ENCODE peak calls at places on chromosomes 16 and 17, in nine cellular contexts. B, S, N, O, A, Y, X, Z and W are unnamed samples.

GRCh38 chr16:47037746-47038458 is 64.4 kb upstream of the DNAJA2 start:
- DNase-seq in B (peak), S (peak), N (peak), O (peak), A (no peak), Y (peak), X (peak), Z (no peak), W (peak)

GRCh38 chr17:60149691-60150582 is at the start of gene CA4:
- DNase-seq in B (no peak), S (no peak), N (no peak), O (no peak), A (no peak), Y (no peak), X (no peak), Z (no peak), W (no peak)

GRCh38 chr17:76840443-76840767 is 27.8 kb upstream of the MGAT5B start:
- DNase-seq in B (no peak), S (no peak), N (no peak), O (no peak), A (no peak), Y (no peak), X (no peak), Z (no peak), W (no peak)

GRCh38 chr17:30421592-30421991 is 42.9 kb downstream of the CPD start:
- DNase-seq in B (no peak), S (no peak), N (no peak), O (no peak), A (no peak), Y (no peak), X (no peak), Z (no peak), W (no peak)

GRCh38 chr16:57531635-57532220 is 4.6 kb downstream of the CCDC102A start:
- DNase-seq in B (no peak), S (no peak), N (no peak), O (no peak), A (no peak), Y (no peak), X (no peak), Z (no peak), W (no peak)

GRCh38 chr16:12468552-12468951 is 335.1 kb downstream of the CPPED1 start:
- DNase-seq in B (no peak), S (no peak), N (no peak), O (no peak), A (no peak), Y (no peak), X (no peak), Z (no peak), W (no peak)

GRCh38 chr17:34721326-34721725 is 141.9 kb downstream of the TMEM132E start:
- DNase-seq in B (no peak), S (no peak), N (no peak), O (no peak), A (no peak), Y (peak), X (no peak), Z (no peak), W (no peak)

GRCh38 chr17:34349748-34350147 is 6.5 kb upstream of the CCL13 start:
- DNase-seq in B (no peak), S (no peak), N (no peak), O (no peak), A (no peak), Y (no peak), X (no peak), Z (no peak), W (no peak)

GRCh38 chr17:4556996-4557395 is 1.8 kb upstream of the MYBBP1A start:
- DNase-seq in B (no peak), S (no peak), N (no peak), O (no peak), A (no peak), Y (no peak), X (no peak), Z (no peak), W (no peak)